ENCODE peak calls at places on chromosomes 12 and 14, in five cellular contexts. H is GM23338, D is OCI-LY7, I is neuronal stem cell, F is Karpas-422. R is an unnamed sample.

GRCh38 chr14:73503648-73504047 is 12.9 kb downstream of the RIOX1 start:
- DNase-seq in H (no peak), D (peak; percentile 25), I (no peak), F (no peak), R (peak; percentile 82)

GRCh38 chr12:51958542-51958941 is 7.0 kb downstream of the ACVR1B start:
- DNase-seq in H (no peak), D (no peak), I (no peak), F (no peak), R (no peak)

GRCh38 chr14:38107216-38107631 is 100.5 kb upstream of the SSTR1 start:
- DNase-seq in H (no peak), D (no peak), I (no peak), F (no peak), R (no peak)

GRCh38 chr14:99757331-99758070 is 35.7 kb upstream of the EML1 start:
- DNase-seq in H (no peak), D (no peak), I (no peak), F (no peak), R (peak; percentile 99)

GRCh38 chr12:11881835-11882234 is 188.9 kb upstream of the BCL2L14 start:
- DNase-seq in H (no peak), D (no peak), I (no peak), F (no peak), R (no peak)

GRCh38 chr14:84785997-84786396 is 743.9 kb upstream of the FLRT2 start:
- DNase-seq in H (no peak), D (no peak), I (no peak), F (no peak), R (peak; percentile 1)

GRCh38 chr12:27274706-27275105 is 30.6 kb downstream of the STK38L start:
- DNase-seq in H (no peak), D (no peak), I (no peak), F (no peak), R (peak; percentile 83)

GRCh38 chr12:49048953-49049352 is 11.6 kb downstream of the KMT2D start:
- DNase-seq in H (no peak), D (no peak), I (no peak), F (no peak), R (no peak)

GRCh38 chr12:92961949-92962348 is 32.9 kb upstream of the EEA1 start:
- DNase-seq in H (no peak), D (no peak), I (no peak), F (no peak), R (no peak)

GRCh38 chr12:76069339-76069738 is 15.1 kb downstream of the NAP1L1 start:
- DNase-seq in H (peak; percentile 27), D (no peak), I (no peak), F (no peak), R (no peak)

GRCh38 chr12:86929962-86930361 is 673.8 kb upstream of the MGAT4C start:
- DNase-seq in H (no peak), D (no peak), I (no peak), F (no peak), R (peak; percentile 74)

GRCh38 chr12:111363578-111363977 is 5.3 kb downstream of the PHETA1 start:
- DNase-seq in H (no peak), D (no peak), I (no peak), F (no peak), R (no peak)

GRCh38 chr12:100154472-100155247 is 12.0 kb upstream of the BLTP3B start:
- DNase-seq in H (peak; percentile 96), D (peak; percentile 63), I (peak; percentile 51), F (peak; percentile 83), R (peak; percentile 32)

GRCh38 chr12:8527250-8528130 is 13.2 kb downstream of the CLEC4E start:
- DNase-seq in H (peak; percentile 58), D (no peak), I (no peak), F (no peak), R (no peak)

GRCh38 chr12:79324571-79324970 is 366.2 kb downstream of the PAWR start:
- DNase-seq in H (no peak), D (no peak), I (no peak), F (no peak), R (no peak)

GRCh38 chr14:61603736-61604135 is 91.6 kb upstream of the HIF1A start:
- DNase-seq in H (no peak), D (no peak), I (no peak), F (peak; percentile 69), R (no peak)

GRCh38 chr14:73820631-73821030 is 31.0 kb upstream of the PTGR2 start:
- DNase-seq in H (no peak), D (no peak), I (no peak), F (no peak), R (no peak)

GRCh38 chr12:21183721-21184275 is 52.8 kb downstream of the SLCO1B1 start:
- DNase-seq in H (no peak), D (no peak), I (no peak), F (no peak), R (peak; percentile 41)

GRCh38 chr12:22234561-22234960 is 99.9 kb downstream of the ST8SIA1 start:
- DNase-seq in H (no peak), D (no peak), I (no peak), F (no peak), R (peak; percentile 87)

GRCh38 chr14:59359451-59360124 is 105.6 kb downstream of the GPR135 start:
- DNase-seq in H (no peak), D (peak; percentile 43), I (no peak), F (peak; percentile 94), R (no peak)

GRCh38 chr12:97943359-97943758 is 480.8 kb downstream of the RMST start:
- DNase-seq in H (peak; percentile 21), D (no peak), I (no peak), F (peak; percentile 44), R (no peak)

GRCh38 chr12:82910246-82910893 is 223.7 kb downstream of the TMTC2 start:
- DNase-seq in H (peak; percentile 61), D (no peak), I (no peak), F (no peak), R (no peak)

GRCh38 chr14:69610020-69610858 is 1.2 kb upstream of the SUSD6 start:
- DNase-seq in H (no peak), D (peak; percentile 49), I (no peak), F (peak; percentile 42), R (no peak)

DNA sequence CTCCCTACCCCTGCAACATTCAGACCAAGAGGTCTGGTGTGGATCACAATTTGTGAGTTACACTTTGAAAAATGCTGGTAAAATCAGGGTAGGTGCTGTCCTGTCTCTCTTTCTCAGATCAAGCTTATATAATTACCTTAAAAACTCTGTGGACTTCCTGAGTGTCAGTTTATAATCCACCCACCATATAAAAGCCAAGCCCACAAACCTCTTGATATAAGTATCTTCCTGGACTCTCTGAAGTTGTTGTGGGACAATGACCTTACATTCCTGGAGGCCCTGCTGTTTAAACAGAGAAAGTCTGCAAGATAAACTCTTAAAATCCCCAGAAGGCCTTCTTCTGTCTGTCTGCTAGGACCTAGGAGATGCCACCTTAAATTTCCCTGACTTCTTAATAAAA is 11.4 kb upstream of the KTN1 start:
- DNase-seq in H (no peak), D (no peak), I (no peak), F (no peak), R (no peak)
- H3K4me2 ChIP-seq in H (no peak overlapping the region), D (no peak overlapping the region), I (no peak overlapping the region), F (no peak overlapping the region), R (no peak overlapping the region)

DNA sequence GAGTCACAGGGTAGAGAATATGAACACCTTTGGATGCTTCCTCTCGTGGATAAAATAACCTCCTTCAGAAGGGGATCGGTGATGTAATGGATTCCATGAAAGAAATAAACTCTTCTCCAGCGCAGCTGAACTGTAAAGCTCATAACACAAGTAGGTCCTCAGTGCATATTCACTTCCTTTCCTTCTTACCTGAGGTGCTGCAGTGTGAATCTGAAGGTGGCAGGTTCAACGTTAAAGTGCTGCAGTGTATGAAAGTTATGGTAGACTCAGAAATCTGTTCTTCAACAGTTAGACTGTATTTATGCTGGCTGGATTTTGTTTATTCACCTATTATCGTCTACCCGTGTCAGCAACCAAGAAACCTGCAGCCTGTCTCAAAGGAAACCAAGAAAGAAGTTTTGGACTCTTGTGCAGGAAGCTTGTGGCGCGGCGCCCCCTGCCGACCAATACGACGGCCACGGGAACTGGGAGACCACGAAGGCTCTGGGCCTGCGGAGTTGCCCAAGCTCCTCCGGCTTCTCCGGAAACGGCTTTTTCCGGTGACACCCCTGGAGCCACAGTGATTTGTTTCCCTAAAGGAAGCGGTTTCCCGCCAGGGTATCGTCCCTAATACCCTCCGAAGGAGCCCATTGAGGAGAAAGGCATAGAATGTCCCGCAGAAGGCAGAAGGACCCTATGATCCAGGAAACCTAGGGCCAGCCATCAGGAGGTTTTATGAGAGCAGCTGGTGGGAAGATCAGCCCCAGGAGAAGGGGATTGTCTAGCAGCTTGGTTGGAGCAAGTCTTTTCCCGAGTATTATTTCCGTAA is 17.6 kb upstream of the RNASE3 start:
- DNase-seq in H (peak; percentile 97), D (peak; percentile 56), I (peak; percentile 70), F (peak; percentile 91), R (peak; percentile 31)
- H3K4me3 ChIP-seq in H (peak overlapping the region; percentile 54), D (no peak overlapping the region), I (peak overlapping the region; percentile 8), F (no peak overlapping the region), R (peak overlapping the region; percentile 29)

DNA sequence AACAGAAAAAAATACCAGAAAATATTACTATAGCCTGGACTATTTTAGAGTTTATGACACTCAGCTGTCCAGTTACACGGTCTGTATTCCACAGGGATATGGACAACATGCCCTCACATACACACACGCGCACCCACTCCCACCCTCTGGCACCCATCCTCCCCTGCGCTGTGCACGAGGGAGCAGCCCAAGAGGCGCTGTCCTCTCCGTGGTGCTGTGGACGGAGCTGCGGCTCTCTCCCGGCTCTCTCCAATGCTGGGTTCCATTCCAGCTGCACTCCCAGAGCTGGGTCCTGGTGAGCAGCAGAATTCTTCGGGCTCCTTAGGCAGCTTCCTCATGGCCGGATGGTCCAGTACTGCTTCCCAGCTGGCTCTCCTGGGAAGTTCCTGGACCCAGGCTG is 6.0 kb upstream of the NGB start:
- DNase-seq in H (no peak), D (no peak), I (no peak), F (no peak), R (no peak)
- H3K4me2 ChIP-seq in H (no peak overlapping the region), D (no peak overlapping the region), I (no peak overlapping the region), F (no peak overlapping the region), R (no peak overlapping the region)

DNA sequence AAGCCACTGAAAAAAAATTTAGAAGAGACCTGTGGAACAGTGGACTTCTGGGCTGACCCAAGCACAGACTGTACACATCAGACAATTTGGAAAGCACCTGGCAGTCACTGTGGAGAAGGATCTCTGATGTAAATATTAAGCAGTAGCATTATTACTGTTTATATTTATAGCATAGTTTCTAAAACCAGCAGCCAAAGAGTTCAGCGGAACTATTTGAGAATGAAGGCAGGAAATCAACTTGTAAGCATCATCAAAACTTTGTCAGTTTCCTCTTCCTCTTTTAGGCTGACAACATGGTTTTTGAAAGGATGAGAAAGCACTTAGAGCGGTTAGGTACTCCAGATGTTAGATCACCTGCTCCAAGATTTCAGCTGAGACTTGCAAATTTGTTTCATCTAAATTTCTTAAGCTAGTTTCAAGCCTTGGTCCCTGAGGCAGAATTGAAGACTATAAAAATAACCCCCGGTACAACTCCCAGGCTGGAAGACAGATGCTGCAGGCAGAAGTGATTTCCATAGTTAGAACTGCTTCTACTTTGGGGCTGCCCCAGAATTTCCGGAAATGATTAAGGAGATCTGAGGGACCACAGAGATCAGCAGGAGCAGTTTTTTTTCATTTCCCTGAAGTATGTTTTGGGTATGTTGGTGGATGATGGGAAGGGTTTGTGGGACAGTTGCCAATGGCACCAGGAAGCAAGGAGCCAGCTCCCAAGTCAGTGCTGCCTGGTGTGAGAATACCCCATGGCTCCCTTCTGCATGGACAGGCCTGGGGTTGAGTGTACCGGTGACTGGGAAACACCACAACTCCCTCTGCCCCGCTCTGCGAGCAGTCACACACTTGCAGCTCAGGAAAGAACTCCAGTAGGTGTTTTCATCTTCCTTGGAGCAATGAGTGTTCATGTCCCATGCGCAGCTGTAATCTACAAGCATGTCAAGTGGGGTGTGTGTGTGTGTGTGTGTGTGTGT is 354.5 kb downstream of the NUAK1 start:
- DNase-seq in H (no peak), D (peak; percentile 67), I (no peak), F (peak; percentile 46), R (no peak)
- H3K4me3 ChIP-seq in H (no peak overlapping the region), D (peak overlapping the region; percentile 14), I (no peak overlapping the region), F (no peak overlapping the region), R (no peak overlapping the region)

GRCh38 chr14:52049721-52050588 is 18.9 kb downstream of the NID2 start:
- DNase-seq in H (no peak), D (no peak), I (no peak), F (no peak), R (no peak)
- H3K4me2 ChIP-seq in H (no peak overlapping the region), D (no peak overlapping the region), I (no peak overlapping the region), F (no peak overlapping the region), R (no peak overlapping the region)

R was measured in fibroblast of lung.